ENCODE peak calls at places on chromosome 21, in eight cellular contexts. I, A, X, G, Q, B, Y and N are unnamed samples.
A peak's percentile ranks its signal among the peaks of the same experiment; 100 is the strongest.

GRCh38 chr21:37264808-37265207 is 2.3 kb downstream of the VPS26C start:
- DNase-seq in A (no peak), Q (no peak), I (no peak), G (no peak), Y (no peak), X (no peak), B (no peak), N (no peak)

GRCh38 chr21:31084689-31085088 is 46.4 kb upstream of the KRTAP19-8 start:
- DNase-seq in G (no peak), B (no peak), A (no peak), I (no peak), X (no peak), Q (no peak), Y (no peak), N (no peak)

GRCh38 chr21:41895643-41896493 is 16.7 kb upstream of the PRDM15 start:
- DNase-seq in G (no peak), A (no peak), Y (no peak), I (no peak), B (no peak), X (peak; percentile 69), Q (no peak), N (no peak)

GRCh38 chr21:16913010-16913409 is 599.8 kb upstream of the CXADR start:
- DNase-seq in Q (no peak), A (no peak), Y (no peak), B (peak; percentile 16), X (no peak), I (no peak), G (peak; percentile 14), N (no peak)

GRCh38 chr21:43269981-43270670 is 101.3 kb downstream of the CRYAA start:
- DNase-seq in A (no peak), B (no peak), Y (no peak), X (no peak), Q (no peak), I (no peak), G (no peak), N (no peak)

GRCh38 chr21:31117046-31117916 is 79.0 kb upstream of the KRTAP19-8 start:
- DNase-seq in B (no peak), A (no peak), Q (no peak), X (no peak), Y (no peak), G (peak; percentile 49), I (peak; percentile 28), N (no peak)

GRCh38 chr21:15240846-15241245 is 176.0 kb upstream of the NRIP1 start:
- DNase-seq in G (no peak), Y (no peak), I (no peak), X (no peak), B (no peak), Q (no peak), A (no peak), N (no peak)

GRCh38 chr21:42102946-42103345 is 31.8 kb downstream of the UMODL1 start:
- DNase-seq in I (no peak), Y (no peak), B (no peak), X (no peak), Q (no peak), A (no peak), G (no peak), N (no peak)

GRCh38 chr21:40688106-40688850 is 158.7 kb downstream of the DSCAM start:
- DNase-seq in Y (no peak), Q (no peak), X (no peak), I (no peak), G (no peak), B (no peak), A (no peak), N (no peak)

GRCh38 chr21:31078216-31078615 is 39.9 kb upstream of the KRTAP19-8 start:
- DNase-seq in G (no peak), Q (no peak), B (no peak), X (no peak), Y (no peak), I (no peak), A (no peak), N (no peak)

GRCh38 chr21:25626752-25627151 is 12.3 kb upstream of the JAM2 start:
- DNase-seq in X (no peak), Y (no peak), G (peak; percentile 45), B (no peak), A (no peak), I (no peak), Q (no peak), N (no peak)

GRCh38 chr21:32844076-32844475 is 72.5 kb upstream of the PAXBP1 start:
- DNase-seq in G (no peak), A (no peak), X (no peak), Y (no peak), Q (no peak), I (no peak), B (no peak), N (no peak)

GRCh38 chr21:32843561-32843960 is 72.0 kb upstream of the PAXBP1 start:
- DNase-seq in X (no peak), I (no peak), Y (no peak), A (no peak), G (no peak), B (no peak), Q (no peak), N (no peak)

GRCh38 chr21:32844653-32845443 is 73.3 kb upstream of the PAXBP1 start:
- DNase-seq in A (no peak), I (peak; percentile 50), Y (no peak), B (no peak), Q (no peak), X (no peak), G (peak; percentile 82), N (no peak)
- TF ChIP-seq CTCF in A (peak; percentile 5), I (no peak), Y (peak; percentile 13), B (no peak), Q (no peak), X (no peak), G (no peak), N (no peak)

GRCh38 chr21:44298301-44298700 is 1.6 kb upstream of the PFKL start:
- DNase-seq in Y (peak; percentile 69), A (no peak), Q (no peak), I (no peak), G (peak; percentile 13), B (no peak), X (no peak), N (no peak)
- TF ChIP-seq CTCF in Y (peak; percentile 50), A (no peak), Q (no peak), I (peak; percentile 29), G (no peak), B (no peak), X (no peak), N (no peak)

GRCh38 chr21:46504681-46505080 is 46.0 kb downstream of the DIP2A start:
- DNase-seq in X (peak; percentile 44), Y (no peak), B (no peak), A (no peak), G (no peak), Q (no peak), I (no peak), N (no peak)

GRCh38 chr21:46509760-46510159 is 51.1 kb downstream of the DIP2A start:
- DNase-seq in Y (no peak), G (peak; percentile 60), B (no peak), I (no peak), Q (no peak), X (no peak), A (no peak), N (no peak)

GRCh38 chr21:46503922-46504539 is 45.3 kb downstream of the DIP2A start:
- DNase-seq in X (peak; percentile 61), A (no peak), Y (no peak), B (no peak), G (no peak), I (no peak), Q (no peak), N (no peak)

DNA sequence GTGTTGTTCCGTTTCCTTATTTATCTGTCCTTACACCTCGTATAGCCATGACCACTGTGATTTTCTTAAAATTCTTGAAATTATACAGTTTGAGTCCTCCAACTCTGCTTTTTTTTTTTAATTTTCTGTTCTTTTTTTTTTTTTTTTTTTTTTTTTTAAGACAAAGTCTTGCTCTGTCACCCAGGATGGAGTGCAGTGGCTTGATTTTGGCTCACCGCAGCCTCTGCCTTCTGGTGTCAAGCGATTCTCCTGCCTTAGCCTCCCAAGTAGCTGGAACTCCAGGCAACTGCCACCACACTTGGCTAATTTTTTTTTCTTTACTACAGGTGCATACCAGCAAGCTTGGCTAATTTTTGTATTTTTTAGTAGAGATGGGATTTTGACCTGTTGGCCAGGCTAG is 48.9 kb downstream of the DIP2A start:
- DNase-seq in Y (no peak), A (no peak), G (no peak), B (no peak), I (no peak), X (no peak), Q (no peak), N (no peak)
- TF ChIP-seq CTCF in Y (no peak), A (no peak), G (no peak), B (no peak), I (no peak), X (no peak), Q (no peak), N (no peak)

DNA sequence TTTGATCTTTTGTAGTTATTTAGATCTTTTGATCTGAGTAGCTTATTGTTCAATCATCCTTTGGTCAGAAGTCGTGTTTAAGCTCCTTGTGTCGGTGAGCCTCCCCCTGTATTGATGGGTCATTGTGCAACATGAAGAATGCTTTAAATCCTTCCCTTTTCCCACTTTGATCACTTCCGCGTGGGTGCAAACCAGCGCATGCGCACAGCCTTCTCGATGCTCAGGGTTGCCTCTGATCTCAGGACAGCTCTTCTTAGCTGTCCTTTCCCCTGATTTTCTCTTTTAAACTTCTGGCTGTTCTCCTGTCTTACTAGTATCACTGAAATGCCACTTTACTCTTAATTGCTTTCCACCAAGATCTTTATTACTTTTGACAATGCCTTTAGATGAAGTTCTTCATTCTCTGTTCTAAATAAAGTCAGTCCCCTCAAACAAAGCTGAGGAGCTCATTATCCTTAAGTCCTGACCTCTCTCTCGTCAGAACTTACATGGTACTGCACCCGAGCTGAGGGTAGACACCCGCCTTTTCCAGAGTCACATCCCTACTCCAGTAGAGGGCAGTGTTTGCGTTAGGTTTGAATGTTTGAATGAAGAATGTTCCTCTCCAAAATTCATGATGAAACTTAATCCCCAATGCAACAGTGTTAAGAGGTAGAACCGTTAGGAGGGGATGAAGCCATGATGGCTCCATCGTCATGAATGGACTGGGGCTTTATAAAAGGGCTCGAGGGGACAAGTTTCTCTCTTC is 547.9 kb upstream of the TMPRSS15 start:
- DNase-seq in X (no peak), G (peak; percentile 79), A (no peak), Q (no peak), I (no peak), B (peak; percentile 29), Y (peak; percentile 69), N (peak; percentile 32)
- TF ChIP-seq CTCF in X (no peak), G (peak; percentile 38), A (no peak), Q (no peak), I (no peak), B (peak; percentile 79), Y (peak; percentile 80), N (peak; percentile 60)

DNA sequence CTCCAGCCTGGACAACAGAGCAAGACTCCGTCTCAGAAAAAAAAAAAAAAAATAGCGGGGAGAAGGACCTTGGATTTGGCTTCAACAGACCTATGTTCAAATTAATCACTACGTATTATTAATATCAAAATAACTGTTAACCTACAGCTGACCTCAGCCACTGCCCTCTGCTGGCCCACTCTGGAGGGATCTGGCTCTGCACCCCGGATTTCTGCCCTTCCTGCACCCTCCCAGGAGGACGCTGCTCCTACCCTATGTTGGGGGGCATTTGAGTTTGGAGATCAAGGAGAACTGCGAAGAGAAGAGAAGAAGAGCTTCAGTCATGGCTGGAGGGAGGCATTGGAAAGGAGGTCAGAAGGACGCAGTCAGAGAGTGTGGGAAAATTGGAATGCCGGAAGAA is 96.7 kb downstream of the PSMG1 start:
- DNase-seq in I (no peak), G (no peak), B (no peak), Q (no peak), Y (no peak), X (no peak), A (no peak), N (no peak)
- TF ChIP-seq CTCF in I (no peak), G (no peak), B (no peak), Q (no peak), Y (no peak), X (no peak), A (peak; percentile 2), N (no peak)

GRCh38 chr21:28871388-28872015 is 121.2 kb downstream of the LTN1 start:
- DNase-seq in X (no peak), I (no peak), B (no peak), Q (no peak), A (no peak), G (peak; percentile 14), Y (no peak), N (no peak)
- TF ChIP-seq CTCF in X (no peak), I (no peak), B (no peak), Q (no peak), A (no peak), G (no peak), Y (no peak), N (no peak)